ENCODE peak calls at places on chromosomes 5 and 9, in five cellular contexts. M is substantia nigra, L is psoas muscle, H is right atrium auricular region, P is body of pancreas. Q is an unnamed sample.

GRCh38 chr9:10411272-10411671 is 201.5 kb downstream of the PTPRD start:
- DNase-seq in M (no peak), L (no peak), H (no peak), P (no peak), Q (no peak)

GRCh38 chr5:134824681-134825080 is 21.1 kb upstream of the C5orf24 start:
- DNase-seq in M (no peak), L (no peak), H (no peak), P (no peak), Q (no peak)

GRCh38 chr9:132039284-132039683 is 40.4 kb downstream of the MED27 start:
- DNase-seq in M (no peak), L (no peak), H (no peak), P (no peak), Q (no peak)

GRCh38 chr5:87303324-87303723 is 35.6 kb downstream of the RASA1 start:
- DNase-seq in M (no peak), L (no peak), H (no peak), P (no peak), Q (no peak)

GRCh38 chr9:3977388-3977787 is 322.5 kb downstream of the GLIS3 start:
- DNase-seq in M (no peak), L (no peak), H (no peak), P (no peak), Q (no peak)

GRCh38 chr5:58122157-58122556 is 337.7 kb downstream of the PLK2 start:
- DNase-seq in M (no peak), L (no peak), H (no peak), P (no peak), Q (no peak)

GRCh38 chr5:37774912-37775483 is 64.8 kb downstream of the GDNF start:
- DNase-seq in M (no peak), L (no peak), H (no peak), P (no peak), Q (no peak)

GRCh38 chr5:177116631-177117373 is 16.8 kb upstream of the NSD1 start:
- DNase-seq in M (peak), L (peak), H (peak), P (peak), Q (peak)

GRCh38 chr9:20215552-20215951 is 406.7 kb downstream of the MLLT3 start:
- DNase-seq in M (no peak), L (no peak), H (no peak), P (no peak), Q (no peak)

GRCh38 chr5:171954721-171955120 is 51.7 kb downstream of the FBXW11 start:
- DNase-seq in M (no peak), L (no peak), H (no peak), P (no peak), Q (no peak)

GRCh38 chr5:150525781-150526180 is 17.9 kb downstream of the NDST1 start:
- DNase-seq in M (no peak), L (no peak), H (no peak), P (no peak), Q (no peak)

GRCh38 chr5:150523472-150524350 is 15.8 kb downstream of the NDST1 start:
- DNase-seq in M (peak), L (no peak), H (no peak), P (peak), Q (peak)

GRCh38 chr5:150527038-150527437 is 19.1 kb downstream of the NDST1 start:
- DNase-seq in M (no peak), L (no peak), H (no peak), P (no peak), Q (no peak)

GRCh38 chr5:150522504-150523464 is 14.9 kb downstream of the NDST1 start:
- DNase-seq in M (no peak), L (no peak), H (no peak), P (peak), Q (peak)

DNA sequence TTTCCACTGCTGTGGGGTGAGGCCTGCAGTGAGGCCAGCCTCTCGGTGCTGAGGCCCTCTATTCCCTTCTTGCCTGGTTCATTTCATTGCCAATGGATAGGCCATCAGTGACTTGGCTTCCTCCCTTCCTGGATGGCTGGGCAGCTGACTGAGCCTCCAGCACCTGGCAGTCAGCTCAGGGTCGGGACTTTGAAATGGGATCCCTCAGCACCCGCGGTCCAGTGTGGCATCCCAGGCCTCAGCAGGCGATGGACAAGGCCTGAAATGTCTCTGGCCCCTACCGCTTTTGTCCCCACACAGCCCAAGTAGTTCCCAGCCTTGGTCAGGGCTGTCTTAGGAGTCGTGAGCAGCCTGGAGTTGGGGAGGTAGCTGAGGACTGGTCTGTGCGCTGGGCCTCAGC is 17.2 kb downstream of the NDST1 start:
- DNase-seq in M (no peak), L (peak), H (no peak), P (no peak), Q (no peak)
- H3K27ac ChIP-seq in M (peak), L (peak), H (peak), P (no peak), Q (no peak)

GRCh38 chr5:119339965-119340364 is 15.9 kb upstream of the TNFAIP8 start:
- DNase-seq in M (no peak), L (no peak), H (no peak), P (no peak), Q (no peak)
- H3K27ac ChIP-seq in M (no peak), L (no peak), H (no peak), P (no peak), Q (no peak)

GRCh38 chr9:110148868-110149267 is 59.1 kb downstream of the C9orf152 start:
- DNase-seq in M (no peak), L (no peak), H (no peak), P (no peak), Q (no peak)
- H3K27ac ChIP-seq in M (no peak), L (peak), H (peak), P (no peak), Q (no peak)

GRCh38 chr5:1242733-1243486 is 17.7 kb downstream of the SLC6A18 start:
- DNase-seq in M (no peak), L (no peak), H (no peak), P (no peak), Q (no peak)

GRCh38 chr5:1235838-1236237 is 10.7 kb downstream of the SLC6A18 start:
- DNase-seq in M (no peak), L (no peak), H (no peak), P (no peak), Q (no peak)

GRCh38 chr5:1240496-1241260 is 15.5 kb downstream of the SLC6A18 start:
- DNase-seq in M (no peak), L (no peak), H (no peak), P (no peak), Q (no peak)

GRCh38 chr5:1241509-1242080 is 16.4 kb downstream of the SLC6A18 start:
- DNase-seq in M (no peak), L (no peak), H (no peak), P (no peak), Q (no peak)

GRCh38 chr5:1239514-1240251 is 14.5 kb downstream of the SLC6A18 start:
- DNase-seq in M (no peak), L (no peak), H (no peak), P (no peak), Q (peak)
- H3K27ac ChIP-seq in M (no peak), L (no peak), H (no peak), P (no peak), Q (peak)

GRCh38 chr5:125175348-125176004 is 429.0 kb upstream of the ZNF608 start:
- DNase-seq in M (no peak), L (no peak), H (no peak), P (no peak), Q (no peak)
- H3K27ac ChIP-seq in M (no peak), L (no peak), H (no peak), P (no peak), Q (peak)